ENCODE peak calls at places on chromosomes 16 and 17, in ten cellular contexts. One of them, this sample, is unnamed.

GRCh38 chr17:29929006-29929543 is 953 bp downstream of the SSH2 start:
- DNase-seq in stomach: peak
- DNase-seq in COR-L47: peak
- DNase-seq in stimulated activated CD8-positive, alpha-beta memory T cell treated with anti-CD3 and anti-CD28 coated beads, Interleukin-4, amount 100 ng/mL, for 4 hours: no peak
- DNase-seq in iPS-NIHi11: peak
- DNase-seq in activated CD8-positive, alpha-beta memory T cell treated with anti-CD3 and anti-CD28 coated beads for 48 hours: peak
- DNase-seq in Daoy: peak
- DNase-seq in stimulated activated CD4-positive, alpha-beta T cell treated with anti-CD3 and anti-CD28 coated beads, Interleukin-15, amount 100 ng/mL, for 24 hours: peak
- DNase-seq in foreskin fibroblast: peak
- DNase-seq in heart right ventricle: no peak
- DNase-seq in this sample: peak

GRCh38 chr17:73612074-73612473 is 32.2 kb downstream of the SDK2 start:
- DNase-seq in heart right ventricle: no peak
- DNase-seq in foreskin fibroblast: no peak
- DNase-seq in activated CD8-positive, alpha-beta memory T cell treated with anti-CD3 and anti-CD28 coated beads for 48 hours: no peak
- DNase-seq in stimulated activated CD4-positive, alpha-beta T cell treated with anti-CD3 and anti-CD28 coated beads, Interleukin-15, amount 100 ng/mL, for 24 hours: no peak
- DNase-seq in stimulated activated CD8-positive, alpha-beta memory T cell treated with anti-CD3 and anti-CD28 coated beads, Interleukin-4, amount 100 ng/mL, for 4 hours: no peak
- DNase-seq in Daoy: no peak
- DNase-seq in iPS-NIHi11: no peak
- DNase-seq in stomach: no peak
- DNase-seq in COR-L47: peak
- DNase-seq in this sample: no peak

GRCh38 chr17:21678451-21679081 is 13.8 kb upstream of the KCNJ18 start:
- DNase-seq in stomach: no peak
- DNase-seq in stimulated activated CD8-positive, alpha-beta memory T cell treated with anti-CD3 and anti-CD28 coated beads, Interleukin-4, amount 100 ng/mL, for 4 hours: no peak
- DNase-seq in COR-L47: peak
- DNase-seq in Daoy: peak
- DNase-seq in iPS-NIHi11: no peak
- DNase-seq in activated CD8-positive, alpha-beta memory T cell treated with anti-CD3 and anti-CD28 coated beads for 48 hours: no peak
- DNase-seq in heart right ventricle: no peak
- DNase-seq in stimulated activated CD4-positive, alpha-beta T cell treated with anti-CD3 and anti-CD28 coated beads, Interleukin-15, amount 100 ng/mL, for 24 hours: peak
- DNase-seq in foreskin fibroblast: no peak
- DNase-seq in this sample: no peak

GRCh38 chr17:17129466-17129865 is 76.7 kb downstream of the PLD6 start:
- DNase-seq in Daoy: no peak
- DNase-seq in COR-L47: peak
- DNase-seq in foreskin fibroblast: no peak
- DNase-seq in activated CD8-positive, alpha-beta memory T cell treated with anti-CD3 and anti-CD28 coated beads for 48 hours: no peak
- DNase-seq in heart right ventricle: no peak
- DNase-seq in stomach: no peak
- DNase-seq in stimulated activated CD4-positive, alpha-beta T cell treated with anti-CD3 and anti-CD28 coated beads, Interleukin-15, amount 100 ng/mL, for 24 hours: no peak
- DNase-seq in iPS-NIHi11: no peak
- DNase-seq in stimulated activated CD8-positive, alpha-beta memory T cell treated with anti-CD3 and anti-CD28 coated beads, Interleukin-4, amount 100 ng/mL, for 4 hours: no peak
- DNase-seq in this sample: no peak

GRCh38 chr16:28974437-28975157 is at the start of gene SPNS1:
- DNase-seq in Daoy: peak
- DNase-seq in COR-L47: peak
- DNase-seq in activated CD8-positive, alpha-beta memory T cell treated with anti-CD3 and anti-CD28 coated beads for 48 hours: peak
- DNase-seq in stimulated activated CD8-positive, alpha-beta memory T cell treated with anti-CD3 and anti-CD28 coated beads, Interleukin-4, amount 100 ng/mL, for 4 hours: peak
- DNase-seq in stimulated activated CD4-positive, alpha-beta T cell treated with anti-CD3 and anti-CD28 coated beads, Interleukin-15, amount 100 ng/mL, for 24 hours: peak
- DNase-seq in heart right ventricle: peak
- DNase-seq in iPS-NIHi11: peak
- DNase-seq in stomach: peak
- DNase-seq in foreskin fibroblast: peak
- DNase-seq in this sample: peak

GRCh38 chr16:75219838-75220237 is 1.1 kb downstream of the CTRB1 start:
- DNase-seq in heart right ventricle: no peak
- DNase-seq in stimulated activated CD4-positive, alpha-beta T cell treated with anti-CD3 and anti-CD28 coated beads, Interleukin-15, amount 100 ng/mL, for 24 hours: peak
- DNase-seq in stimulated activated CD8-positive, alpha-beta memory T cell treated with anti-CD3 and anti-CD28 coated beads, Interleukin-4, amount 100 ng/mL, for 4 hours: no peak
- DNase-seq in iPS-NIHi11: no peak
- DNase-seq in COR-L47: no peak
- DNase-seq in stomach: no peak
- DNase-seq in foreskin fibroblast: no peak
- DNase-seq in Daoy: no peak
- DNase-seq in activated CD8-positive, alpha-beta memory T cell treated with anti-CD3 and anti-CD28 coated beads for 48 hours: no peak
- DNase-seq in this sample: no peak

GRCh38 chr17:67578058-67578457 is 139.7 kb upstream of the NOL11 start:
- DNase-seq in Daoy: no peak
- DNase-seq in heart right ventricle: no peak
- DNase-seq in activated CD8-positive, alpha-beta memory T cell treated with anti-CD3 and anti-CD28 coated beads for 48 hours: no peak
- DNase-seq in stimulated activated CD4-positive, alpha-beta T cell treated with anti-CD3 and anti-CD28 coated beads, Interleukin-15, amount 100 ng/mL, for 24 hours: no peak
- DNase-seq in COR-L47: no peak
- DNase-seq in foreskin fibroblast: no peak
- DNase-seq in iPS-NIHi11: no peak
- DNase-seq in stimulated activated CD8-positive, alpha-beta memory T cell treated with anti-CD3 and anti-CD28 coated beads, Interleukin-4, amount 100 ng/mL, for 4 hours: no peak
- DNase-seq in stomach: no peak
- DNase-seq in this sample: no peak

GRCh38 chr16:8571061-8571596 is 19.2 kb downstream of the TMEM114 start:
- DNase-seq in iPS-NIHi11: no peak
- DNase-seq in activated CD8-positive, alpha-beta memory T cell treated with anti-CD3 and anti-CD28 coated beads for 48 hours: no peak
- DNase-seq in foreskin fibroblast: peak
- DNase-seq in stimulated activated CD4-positive, alpha-beta T cell treated with anti-CD3 and anti-CD28 coated beads, Interleukin-15, amount 100 ng/mL, for 24 hours: no peak
- DNase-seq in COR-L47: no peak
- DNase-seq in heart right ventricle: no peak
- DNase-seq in Daoy: no peak
- DNase-seq in stomach: no peak
- DNase-seq in stimulated activated CD8-positive, alpha-beta memory T cell treated with anti-CD3 and anti-CD28 coated beads, Interleukin-4, amount 100 ng/mL, for 4 hours: no peak
- DNase-seq in this sample: no peak

GRCh38 chr16:13953501-13953900 is 33.5 kb downstream of the ERCC4 start:
- DNase-seq in foreskin fibroblast: no peak
- DNase-seq in heart right ventricle: no peak
- DNase-seq in activated CD8-positive, alpha-beta memory T cell treated with anti-CD3 and anti-CD28 coated beads for 48 hours: no peak
- DNase-seq in stimulated activated CD4-positive, alpha-beta T cell treated with anti-CD3 and anti-CD28 coated beads, Interleukin-15, amount 100 ng/mL, for 24 hours: no peak
- DNase-seq in COR-L47: no peak
- DNase-seq in stimulated activated CD8-positive, alpha-beta memory T cell treated with anti-CD3 and anti-CD28 coated beads, Interleukin-4, amount 100 ng/mL, for 4 hours: no peak
- DNase-seq in iPS-NIHi11: no peak
- DNase-seq in stomach: no peak
- DNase-seq in Daoy: no peak
- DNase-seq in this sample: no peak

GRCh38 chr16:3022697-3023414 is 886 bp downstream of the HCFC1R1 start:
- DNase-seq in Daoy: no peak
- DNase-seq in heart right ventricle: no peak
- DNase-seq in stomach: no peak
- DNase-seq in stimulated activated CD8-positive, alpha-beta memory T cell treated with anti-CD3 and anti-CD28 coated beads, Interleukin-4, amount 100 ng/mL, for 4 hours: no peak
- DNase-seq in foreskin fibroblast: peak
- DNase-seq in activated CD8-positive, alpha-beta memory T cell treated with anti-CD3 and anti-CD28 coated beads for 48 hours: no peak
- DNase-seq in COR-L47: no peak
- DNase-seq in iPS-NIHi11: no peak
- DNase-seq in stimulated activated CD4-positive, alpha-beta T cell treated with anti-CD3 and anti-CD28 coated beads, Interleukin-15, amount 100 ng/mL, for 24 hours: peak
- DNase-seq in this sample: no peak

GRCh38 chr17:9038380-9038779 is 17.1 kb downstream of the NTN1 start:
- DNase-seq in Daoy: no peak
- DNase-seq in stimulated activated CD4-positive, alpha-beta T cell treated with anti-CD3 and anti-CD28 coated beads, Interleukin-15, amount 100 ng/mL, for 24 hours: no peak
- DNase-seq in COR-L47: no peak
- DNase-seq in foreskin fibroblast: no peak
- DNase-seq in stimulated activated CD8-positive, alpha-beta memory T cell treated with anti-CD3 and anti-CD28 coated beads, Interleukin-4, amount 100 ng/mL, for 4 hours: no peak
- DNase-seq in activated CD8-positive, alpha-beta memory T cell treated with anti-CD3 and anti-CD28 coated beads for 48 hours: no peak
- DNase-seq in heart right ventricle: no peak
- DNase-seq in stomach: no peak
- DNase-seq in iPS-NIHi11: no peak
- DNase-seq in this sample: no peak

GRCh38 chr16:67100569-67101300 is 9.0 kb upstream of the PHAF1 start:
- DNase-seq in COR-L47: peak
- DNase-seq in stomach: no peak
- DNase-seq in iPS-NIHi11: no peak
- DNase-seq in stimulated activated CD8-positive, alpha-beta memory T cell treated with anti-CD3 and anti-CD28 coated beads, Interleukin-4, amount 100 ng/mL, for 4 hours: no peak
- DNase-seq in foreskin fibroblast: no peak
- DNase-seq in heart right ventricle: no peak
- DNase-seq in stimulated activated CD4-positive, alpha-beta T cell treated with anti-CD3 and anti-CD28 coated beads, Interleukin-15, amount 100 ng/mL, for 24 hours: no peak
- DNase-seq in activated CD8-positive, alpha-beta memory T cell treated with anti-CD3 and anti-CD28 coated beads for 48 hours: no peak
- DNase-seq in Daoy: no peak
- DNase-seq in this sample: no peak